ENCODE peak calls at places on chromosomes 11 and 22, in five cellular contexts. J, S, W, Z and P are unnamed samples.
A peak's percentile ranks its signal among the peaks of the same experiment; 100 is the strongest.

GRCh38 chr11:13210424-13210823 is 67.2 kb upstream of the BMAL1 start:
- DNase-seq in Z (peak; percentile 73), J (peak; percentile 79), W (peak; percentile 17), S (peak; percentile 74), P (peak; percentile 66)

GRCh38 chr22:22030493-22031182 is 48.1 kb upstream of the TOP3B start:
- DNase-seq in S (no peak), Z (no peak), W (peak; percentile 73), J (no peak), P (no peak)

GRCh38 chr22:22863001-22863400 is 24.6 kb upstream of the IGLL5 start:
- DNase-seq in W (no peak), J (no peak), S (no peak), Z (no peak), P (no peak)

GRCh38 chr11:79366218-79366617 is 74.6 kb downstream of the TENM4 start:
- DNase-seq in S (no peak), J (no peak), Z (no peak), W (no peak), P (no peak)

GRCh38 chr22:27726726-27727449 is 74.7 kb downstream of the MN1 start:
- DNase-seq in W (peak; percentile 84), J (no peak), S (peak; percentile 75), Z (peak; percentile 56), P (no peak)

GRCh38 chr11:35594680-35595079 is 23.6 kb upstream of the FJX1 start:
- DNase-seq in S (no peak), Z (no peak), J (no peak), W (no peak), P (no peak)

GRCh38 chr22:32587449-32587848 is 112.8 kb downstream of the FBXO7 start:
- DNase-seq in J (no peak), W (no peak), S (peak; percentile 80), Z (no peak), P (no peak)

GRCh38 chr11:69452589-69452988 is 28.9 kb upstream of the LINC01488 start:
- DNase-seq in Z (no peak), W (no peak), J (no peak), S (no peak), P (no peak)

GRCh38 chr11:2120359-2121100 is 18.7 kb downstream of the IGF2 start:
- DNase-seq in Z (no peak), W (no peak), J (no peak), S (no peak), P (no peak)

GRCh38 chr11:120239713-120240640 is at the start of gene POU2F3:
- DNase-seq in S (no peak), Z (peak; percentile 52), J (no peak), W (peak; percentile 43), P (no peak)

GRCh38 chr11:20336056-20336455 is 27.5 kb upstream of the HTATIP2 start:
- DNase-seq in J (no peak), Z (no peak), W (no peak), S (no peak), P (no peak)

GRCh38 chr11:5291207-5291838 is 10.4 kb downstream of the OR51B4 start:
- DNase-seq in J (peak; percentile 35), S (no peak), W (peak; percentile 55), Z (no peak), P (no peak)

GRCh38 chr11:65136515-65137096 is 2.3 kb upstream of the SYVN1 start:
- DNase-seq in S (no peak), J (no peak), W (no peak), Z (no peak), P (no peak)
- TF ChIP-seq POLR2AphosphoS5 in S (no peak), J (no peak), W (no peak), Z (no peak), P (no peak)

DNA sequence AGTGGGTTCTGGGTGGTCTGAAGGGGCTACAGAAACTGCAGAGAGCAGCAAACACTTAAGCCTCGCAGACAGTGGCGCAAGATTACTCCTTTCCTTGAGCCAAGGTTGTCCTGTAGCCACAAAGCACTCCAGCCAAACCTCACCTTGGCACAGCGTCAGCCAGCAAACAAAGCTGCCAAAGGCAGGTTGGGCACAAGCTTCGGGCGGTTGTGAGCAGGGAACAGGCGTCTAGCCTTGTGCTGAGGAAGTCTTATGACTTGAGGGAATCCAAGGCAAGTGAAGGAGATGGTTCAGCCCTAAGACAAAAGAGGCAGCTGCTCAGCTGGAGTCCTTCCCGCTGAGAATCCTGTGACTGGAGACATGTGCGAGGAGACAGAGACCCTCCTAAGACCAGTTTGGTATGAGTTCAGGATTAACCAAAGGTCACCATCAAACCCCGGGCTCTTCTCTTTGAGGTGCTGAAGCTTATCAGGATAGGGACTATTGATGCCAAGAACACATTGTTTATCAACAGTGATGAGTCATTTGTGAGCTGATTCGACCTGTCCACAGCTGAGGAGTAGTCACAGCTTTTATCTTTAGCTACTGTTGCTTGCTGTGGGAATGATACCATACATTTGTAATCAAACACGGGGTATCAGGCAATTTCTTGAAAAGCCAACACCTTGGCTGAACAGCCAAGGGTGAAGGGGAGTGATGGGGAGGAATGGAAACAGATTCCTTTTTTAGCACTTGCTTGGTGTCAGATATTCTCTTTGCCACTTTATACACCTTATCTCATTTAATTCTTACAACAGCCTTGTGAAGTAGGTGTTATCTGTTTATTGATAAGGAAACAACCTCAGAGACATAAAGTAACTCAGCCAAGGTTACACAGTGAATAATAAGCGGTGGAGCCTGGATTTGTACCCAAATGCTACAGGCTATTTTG is 4.6 kb downstream of the ADM start:
- DNase-seq in J (peak; percentile 83), W (peak; percentile 41), S (peak; percentile 89), Z (peak; percentile 91), P (peak; percentile 83)
- TF ChIP-seq POLR2A in J (no peak), W (no peak), S (no peak), Z (no peak), P (no peak)

DNA sequence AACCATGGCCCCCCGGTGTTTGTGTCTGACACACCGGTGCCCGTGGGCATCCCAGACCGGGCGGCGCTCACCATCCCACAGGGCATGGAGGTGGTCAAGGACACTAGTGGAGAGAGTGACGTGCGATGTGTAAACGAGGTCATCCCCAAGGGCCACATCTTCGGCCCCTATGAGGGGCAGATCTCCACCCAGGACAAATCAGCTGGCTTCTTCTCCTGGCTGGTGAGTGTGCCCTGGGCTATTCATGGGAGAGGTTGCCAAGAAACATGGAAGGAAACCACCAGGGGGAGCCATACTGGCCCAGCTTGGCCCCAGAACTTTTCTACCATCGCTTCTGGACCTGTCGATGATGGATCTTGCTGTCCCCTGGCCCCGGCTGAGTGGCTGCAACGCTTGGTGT is 36.5 kb downstream of the PRDM11 start:
- DNase-seq in S (peak; percentile 65), W (peak; percentile 20), J (peak; percentile 19), Z (peak; percentile 46), P (no peak)
- TF ChIP-seq CTCF in S (peak; percentile 38), W (peak; percentile 26), J (peak; percentile 80), Z (peak; percentile 36), P (no peak)

DNA sequence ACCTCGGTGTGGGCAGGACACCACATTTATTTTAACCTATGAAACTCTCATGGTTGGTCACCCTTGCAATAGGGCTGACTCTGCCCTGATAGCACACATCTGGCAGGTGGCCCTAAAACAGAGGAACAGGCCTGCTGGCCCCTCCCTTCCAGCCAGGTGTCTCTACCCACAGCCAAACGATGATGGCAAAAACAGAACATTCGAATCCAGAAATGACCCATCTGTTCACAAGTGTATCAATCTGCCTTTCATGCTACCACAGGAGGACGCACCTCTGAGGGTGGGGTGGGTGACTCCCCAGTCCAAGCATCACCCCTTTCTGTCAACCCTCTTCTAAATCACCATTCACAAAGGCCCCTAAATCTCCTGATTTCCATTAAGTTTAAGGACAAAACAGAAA is 118.1 kb downstream of the ETS1 start:
- DNase-seq in S (no peak), Z (no peak), J (no peak), W (no peak), P (no peak)
- TF ChIP-seq POLR2AphosphoS5 in S (no peak), Z (no peak), J (no peak), W (no peak), P (no peak)

DNA sequence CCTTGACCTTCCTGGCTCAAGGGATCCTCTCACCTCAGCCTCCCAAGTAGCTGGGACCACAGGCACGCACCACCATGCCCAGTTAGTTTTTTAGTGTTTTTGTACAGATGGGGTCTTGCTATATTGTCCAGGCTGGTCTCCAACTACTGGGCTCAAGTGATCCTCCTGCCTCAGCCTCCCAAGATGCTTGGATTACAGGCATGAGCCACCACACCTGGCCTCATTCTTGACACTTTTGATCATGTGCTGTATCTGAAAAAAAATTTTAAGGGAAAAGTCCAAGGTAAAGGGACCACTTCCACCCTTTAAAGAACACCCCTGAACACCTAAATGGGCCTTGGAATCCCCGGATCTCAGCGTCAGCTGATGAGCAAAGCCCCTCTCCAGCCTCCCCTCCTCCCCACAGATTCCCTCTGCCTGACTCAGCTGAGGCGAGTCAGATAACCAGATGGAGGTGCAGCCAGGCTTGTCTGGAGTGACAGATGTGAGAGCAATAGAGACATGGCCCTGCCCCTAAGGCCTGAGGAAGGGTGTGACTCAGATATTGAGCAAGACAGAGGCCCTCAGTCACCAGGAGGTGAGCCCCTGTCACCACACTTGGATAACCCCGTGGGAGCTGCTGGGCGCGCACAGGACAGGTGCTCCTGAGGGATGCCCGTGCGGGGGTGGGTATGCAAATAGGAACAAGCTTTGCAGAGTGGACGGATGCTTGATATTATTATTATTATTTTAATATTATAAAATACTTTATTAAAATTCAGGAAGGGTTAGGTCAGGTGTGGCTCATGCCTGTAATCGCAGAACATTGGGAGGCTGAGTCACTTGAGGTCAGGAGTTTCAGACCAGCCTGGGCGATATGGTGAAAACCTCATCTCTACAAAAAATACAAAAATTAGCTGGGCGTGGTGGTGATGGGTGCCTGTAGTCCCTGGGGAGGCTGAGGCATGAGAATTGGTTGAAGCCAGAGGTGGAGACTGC is 5.0 kb upstream of the CCDC88B start:
- DNase-seq in Z (peak; percentile 57), W (peak; percentile 95), J (peak; percentile 96), S (no peak), P (no peak)
- TF ChIP-seq POLR2A in Z (no peak), W (no peak), J (no peak), S (no peak), P (no peak)

GRCh38 chr22:38824587-38824986 is 19.2 kb downstream of the NPTXR start:
- DNase-seq in Z (peak; percentile 44), J (no peak), W (peak; percentile 72), S (peak; percentile 50), P (no peak)
- TF ChIP-seq CTCF in Z (no peak), J (peak; percentile 76), W (peak; percentile 68), S (no peak), P (no peak)

DNA sequence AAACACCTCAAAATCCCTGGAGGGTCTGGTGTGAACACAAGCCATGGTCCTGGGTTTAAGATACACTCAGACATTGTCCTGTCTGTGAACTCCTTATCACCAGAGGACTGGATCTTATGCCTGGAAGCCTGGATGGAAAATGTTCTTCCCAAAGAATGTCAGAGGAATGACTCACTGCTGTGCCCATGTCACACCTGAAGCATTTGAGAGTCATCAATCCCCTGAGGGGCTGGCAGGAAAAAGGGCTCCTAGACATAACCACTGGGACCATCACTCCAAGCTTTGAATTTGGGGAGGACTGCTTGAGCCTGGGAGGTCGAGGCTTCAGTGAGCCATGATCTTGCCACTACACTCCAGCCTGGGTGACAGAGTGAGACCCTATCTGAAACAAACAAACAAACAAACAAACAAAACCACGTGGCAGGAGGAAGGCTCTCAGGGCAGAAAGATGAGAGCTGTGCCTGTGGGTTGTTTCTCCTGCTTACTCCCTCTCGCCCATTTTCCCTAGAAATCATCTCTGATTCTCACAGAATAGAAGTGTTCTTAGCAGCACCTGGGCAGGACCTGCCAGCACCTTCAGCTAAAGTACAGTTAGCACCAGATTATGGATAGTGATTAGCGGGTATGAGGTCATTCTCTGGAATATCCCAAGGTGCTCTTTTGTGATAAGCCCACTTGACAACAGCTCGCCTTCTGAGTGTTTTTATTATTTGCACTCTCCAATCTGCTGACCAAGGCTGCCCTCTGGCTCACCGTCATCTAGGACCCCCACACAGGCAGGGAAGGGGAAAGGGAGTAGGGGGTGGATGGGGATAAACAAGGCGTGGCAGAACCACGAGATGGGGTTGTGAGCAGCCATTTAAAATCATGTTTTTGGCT is 12.0 kb upstream of the PRG2 start:
- DNase-seq in S (no peak), Z (no peak), W (peak; percentile 74), J (peak; percentile 48), P (no peak)
- TF ChIP-seq POLR2AphosphoS5 in S (no peak), Z (no peak), W (peak; percentile 60), J (no peak), P (no peak)